ENCODE peak calls at places on chromosomes 5 and 9, in five cellular contexts. N is lung, W is neural progenitor cell, P is PC-9, I is breast epithelium. O is an unnamed sample. For H3K4me1, the result is how much of the 10 kb centered on the place peaks cover.

GRCh38 chr5:134555889-134556311 is 30.4 kb downstream of the JADE2 start:
- DNase-seq in N (peak), W (peak), P (peak), I (no peak), O (peak)

GRCh38 chr9:84419203-84419602 is 78.6 kb upstream of the SLC28A3 start:
- DNase-seq in N (no peak), W (peak), P (no peak), I (no peak), O (no peak)

GRCh38 chr5:141692919-141693848 is 11.2 kb upstream of the ARAP3 start:
- DNase-seq in N (no peak), W (peak), P (peak), I (no peak), O (no peak)

GRCh38 chr9:128992995-128993394 is 35.1 kb downstream of the SH3GLB2 start:
- DNase-seq in N (no peak), W (peak), P (no peak), I (no peak), O (peak)

GRCh38 chr5:177469750-177470525 is 3.5 kb downstream of the DBN1 start:
- DNase-seq in N (no peak), W (no peak), P (no peak), I (no peak), O (no peak)

GRCh38 chr9:2523601-2524000 is 98.0 kb upstream of the VLDLR start:
- DNase-seq in N (no peak), W (no peak), P (no peak), I (no peak), O (no peak)

GRCh38 chr9:33132249-33132772 is 34.8 kb downstream of the B4GALT1 start:
- DNase-seq in N (no peak), W (no peak), P (peak), I (no peak), O (no peak)

GRCh38 chr5:148615644-148616283 is 38.6 kb downstream of the HTR4 start:
- DNase-seq in N (no peak), W (no peak), P (no peak), I (no peak), O (no peak)

GRCh38 chr9:137167752-137168574 is 1.9 kb downstream of the LRRC26 start:
- DNase-seq in N (no peak), W (peak), P (no peak), I (no peak), O (peak)

GRCh38 chr5:116514521-116514920 is 60.1 kb downstream of the SEMA6A start:
- DNase-seq in N (no peak), W (no peak), P (no peak), I (no peak), O (no peak)

GRCh38 chr5:56200856-56201638 is 32.1 kb downstream of the ANKRD55 start:
- DNase-seq in N (peak), W (peak), P (peak), I (peak), O (peak)

GRCh38 chr9:83313771-83314170 is 224.4 kb downstream of the FRMD3 start:
- DNase-seq in N (no peak), W (no peak), P (no peak), I (no peak), O (no peak)

GRCh38 chr9:128276574-128277270 is 646 bp downstream of the SWI5 start:
- DNase-seq in N (no peak), W (peak), P (no peak), I (peak), O (peak)

GRCh38 chr9:124349675-124350484 is 65.4 kb downstream of the PSMB7 start:
- DNase-seq in N (no peak), W (no peak), P (no peak), I (no peak), O (no peak)

GRCh38 chr9:106668534-106668933 is 194.4 kb upstream of the ZNF462 start:
- DNase-seq in N (no peak), W (no peak), P (no peak), I (no peak), O (no peak)

GRCh38 chr9:91421987-91422765 is 1.5 kb downstream of the NFIL3 start:
- DNase-seq in N (no peak), W (no peak), P (peak), I (no peak), O (no peak)

GRCh38 chr9:4197548-4197947 is 102.3 kb downstream of the GLIS3 start:
- DNase-seq in N (no peak), W (no peak), P (no peak), I (no peak), O (no peak)

GRCh38 chr9:98097836-98098235 is 21.2 kb downstream of the TRIM14 start:
- DNase-seq in N (no peak), W (peak), P (no peak), I (peak), O (no peak)

GRCh38 chr5:163534476-163535172 is 29.2 kb downstream of the MAT2B start:
- DNase-seq in N (no peak), W (no peak), P (no peak), I (no peak), O (no peak)

GRCh38 chr5:136062563-136063274 is 33.9 kb downstream of the TGFBI start:
- DNase-seq in N (no peak), W (peak), P (peak), I (no peak), O (peak)

GRCh38 chr5:167574381-167574780 is 717.1 kb upstream of the WWC1 start:
- DNase-seq in N (no peak), W (no peak), P (no peak), I (no peak), O (no peak)

GRCh38 chr5:118069452-118069851 is 918.9 kb downstream of the DTWD2 start:
- DNase-seq in N (no peak), W (no peak), P (no peak), I (no peak), O (no peak)

GRCh38 chr5:155689403-155689802 is 637.6 kb upstream of the SGCD start:
- DNase-seq in N (no peak), W (peak), P (no peak), I (no peak), O (no peak)

GRCh38 chr9:129785866-129786265 is 17.1 kb upstream of the TOR1B start:
- DNase-seq in N (no peak), W (no peak), P (no peak), I (no peak), O (no peak)

GRCh38 chr5:1034421-1034905 is 25.9 kb downstream of the NKD2 start:
- DNase-seq in N (no peak), W (no peak), P (no peak), I (no peak), O (no peak)

GRCh38 chr9:17578911-17579793 is at the start of gene SH3GL2:
- DNase-seq in N (peak), W (peak), P (no peak), I (no peak), O (peak)
- H3K4me3 ChIP-seq in N (peak), W (peak), P (no peak), I (peak), O (peak)

DNA sequence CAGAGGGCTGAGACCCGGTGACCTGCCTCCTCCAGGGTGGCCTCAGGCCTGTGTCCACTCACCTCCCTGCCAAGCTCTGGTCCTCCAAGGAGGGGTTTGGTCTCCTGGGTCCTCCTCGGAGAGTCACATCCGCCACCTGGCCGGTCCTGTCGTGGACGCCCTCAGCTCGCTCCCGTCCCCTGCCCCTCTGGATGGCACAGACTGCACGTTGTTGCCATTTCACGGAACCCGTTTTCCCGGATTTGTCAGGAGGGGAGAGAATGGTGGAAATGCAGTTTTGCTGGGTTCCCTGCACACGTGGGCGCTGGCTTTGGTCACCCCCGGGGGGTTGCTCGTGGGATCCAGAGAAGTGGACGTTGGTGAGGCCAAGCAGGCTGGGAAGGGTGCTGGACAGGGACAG is 62.7 kb downstream of the RXRA start:
- DNase-seq in N (no peak), W (no peak), P (no peak), I (no peak), O (no peak)
- H3K4me1 ChIP-seq in N (under half), W (under half), P (under half), I (under half), O (under half)

GRCh38 chr5:161966544-161966943 is 101.0 kb upstream of the GABRG2 start:
- DNase-seq in N (no peak), W (peak), P (no peak), I (no peak), O (peak)
- TF ChIP-seq CTCF in N (no peak), W (peak), P (no peak), I (no peak), O (peak)

GRCh38 chr9:34686732-34687131 is 4.3 kb downstream of the CCL19 start:
- DNase-seq in N (no peak), W (no peak), P (no peak), I (no peak), O (no peak)
- H3K4me3 ChIP-seq in N (no peak), W (no peak), P (no peak), I (no peak), O (no peak)

GRCh38 chr5:147413266-147413665 is 96.6 kb downstream of the DPYSL3 start:
- DNase-seq in N (no peak), W (no peak), P (no peak), I (no peak), O (no peak)

GRCh38 chr5:147411612-147412310 is 98.1 kb downstream of the DPYSL3 start:
- DNase-seq in N (no peak), W (no peak), P (no peak), I (no peak), O (no peak)

GRCh38 chr5:147408980-147409379 is 100.9 kb downstream of the DPYSL3 start:
- DNase-seq in N (no peak), W (no peak), P (no peak), I (no peak), O (no peak)

GRCh38 chr5:147412561-147412960 is 97.3 kb downstream of the DPYSL3 start:
- DNase-seq in N (no peak), W (no peak), P (no peak), I (no peak), O (no peak)

DNA sequence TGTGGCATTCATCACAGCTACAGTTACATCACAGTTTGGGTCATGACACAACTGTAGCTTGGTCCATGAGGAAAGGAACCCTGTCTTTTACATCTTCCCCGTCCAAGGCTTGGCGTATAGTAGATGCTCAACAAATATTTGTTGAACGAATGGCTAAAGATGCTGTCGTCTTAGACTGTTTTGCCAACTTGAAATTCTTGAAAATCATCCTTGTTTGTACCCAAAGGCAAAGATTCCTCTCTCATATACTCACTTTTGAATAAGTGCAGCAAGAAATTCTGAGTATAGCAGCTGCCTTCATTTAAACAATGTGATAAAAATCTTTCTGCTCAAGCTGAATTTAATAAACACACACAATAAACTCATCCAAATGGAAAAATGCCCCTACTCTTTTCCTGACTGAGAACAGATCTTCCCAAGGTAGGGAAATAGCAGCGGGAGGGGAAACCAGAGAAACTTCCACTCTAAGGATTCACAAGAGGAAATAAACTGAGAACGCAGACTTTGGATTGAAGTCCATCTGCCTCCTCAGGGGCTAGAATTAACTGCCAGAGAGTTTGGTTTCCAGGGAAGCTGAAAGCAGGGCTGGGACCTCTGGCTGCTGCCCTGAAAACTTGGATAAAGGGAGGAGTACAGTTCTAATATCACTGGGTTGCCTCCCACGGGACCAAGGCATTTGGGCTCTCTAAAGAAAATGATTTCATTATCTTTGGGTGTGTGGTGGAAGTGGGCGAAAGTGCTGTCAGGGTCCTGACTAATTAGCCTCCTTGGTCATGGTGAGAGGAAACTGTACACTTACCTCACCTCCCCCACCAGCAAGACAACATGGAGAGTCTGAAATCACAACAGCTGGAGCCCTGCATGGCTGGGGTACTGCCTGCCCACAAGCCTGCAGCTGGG is 99.1 kb downstream of the DPYSL3 start:
- DNase-seq in N (no peak), W (no peak), P (no peak), I (no peak), O (no peak)
- H3K4me1 ChIP-seq in N (under half), W (under half), P (under half), I (under half), O (half or more)

GRCh38 chr5:74471875-74472274 is 168.7 kb downstream of the ENC1 start:
- DNase-seq in N (no peak), W (no peak), P (no peak), I (no peak), O (no peak)

GRCh38 chr5:74464512-74465209 is 175.9 kb downstream of the ENC1 start:
- DNase-seq in N (no peak), W (no peak), P (no peak), I (no peak), O (no peak)

GRCh38 chr5:74465724-74466123 is 174.8 kb downstream of the ENC1 start:
- DNase-seq in N (no peak), W (no peak), P (no peak), I (no peak), O (no peak)

GRCh38 chr5:74468421-74468820 is 172.1 kb downstream of the ENC1 start:
- DNase-seq in N (no peak), W (no peak), P (no peak), I (no peak), O (no peak)

DNA sequence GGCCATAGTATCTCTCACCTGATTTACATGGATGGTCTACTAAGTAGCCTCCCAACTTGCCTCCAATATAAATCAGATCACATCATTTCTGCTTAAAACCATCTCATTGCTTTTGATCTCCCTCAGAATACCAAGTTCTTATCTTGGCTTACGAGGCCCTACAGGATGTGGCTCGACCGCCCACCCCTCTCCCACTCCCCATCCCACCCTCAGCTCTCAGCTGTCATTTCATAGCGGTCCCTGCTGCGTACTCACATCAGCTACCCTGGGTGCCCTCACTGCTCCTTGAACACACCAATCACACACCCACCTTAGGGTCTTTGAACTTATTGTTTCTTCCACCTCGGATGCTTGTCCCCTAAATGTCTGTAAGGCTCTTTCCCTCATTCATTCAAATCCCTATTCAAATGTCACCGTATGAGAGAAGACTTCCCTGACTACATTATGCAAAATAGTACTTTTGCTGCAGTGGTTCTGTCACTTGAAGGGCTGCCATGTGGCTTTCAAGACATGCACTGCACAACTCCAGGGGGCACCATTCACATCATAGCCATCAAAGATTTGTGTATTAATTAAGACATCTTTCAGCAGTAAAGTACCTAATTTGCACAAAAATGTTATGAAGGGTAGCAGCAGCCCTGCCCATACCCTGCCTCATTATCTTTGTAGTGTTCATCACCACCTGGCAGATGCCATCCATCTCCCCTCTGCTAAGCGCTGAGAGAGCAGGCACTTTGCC is 171.1 kb downstream of the ENC1 start:
- DNase-seq in N (no peak), W (no peak), P (no peak), I (no peak), O (no peak)
- TF ChIP-seq CTCF in N (no peak), W (no peak), P (no peak), I (no peak), O (no peak)

GRCh38 chr5:16891043-16891442 is 45.0 kb downstream of the MYO10 start:
- DNase-seq in N (no peak), W (no peak), P (no peak), I (no peak), O (no peak)

GRCh38 chr5:16886793-16887345 is 49.2 kb downstream of the MYO10 start:
- DNase-seq in N (no peak), W (no peak), P (no peak), I (no peak), O (no peak)

GRCh38 chr5:16888694-16889124 is 47.4 kb downstream of the MYO10 start:
- DNase-seq in N (no peak), W (no peak), P (peak), I (no peak), O (no peak)

GRCh38 chr5:16889972-16890519 is 46.0 kb downstream of the MYO10 start:
- DNase-seq in N (no peak), W (no peak), P (peak), I (no peak), O (no peak)

DNA sequence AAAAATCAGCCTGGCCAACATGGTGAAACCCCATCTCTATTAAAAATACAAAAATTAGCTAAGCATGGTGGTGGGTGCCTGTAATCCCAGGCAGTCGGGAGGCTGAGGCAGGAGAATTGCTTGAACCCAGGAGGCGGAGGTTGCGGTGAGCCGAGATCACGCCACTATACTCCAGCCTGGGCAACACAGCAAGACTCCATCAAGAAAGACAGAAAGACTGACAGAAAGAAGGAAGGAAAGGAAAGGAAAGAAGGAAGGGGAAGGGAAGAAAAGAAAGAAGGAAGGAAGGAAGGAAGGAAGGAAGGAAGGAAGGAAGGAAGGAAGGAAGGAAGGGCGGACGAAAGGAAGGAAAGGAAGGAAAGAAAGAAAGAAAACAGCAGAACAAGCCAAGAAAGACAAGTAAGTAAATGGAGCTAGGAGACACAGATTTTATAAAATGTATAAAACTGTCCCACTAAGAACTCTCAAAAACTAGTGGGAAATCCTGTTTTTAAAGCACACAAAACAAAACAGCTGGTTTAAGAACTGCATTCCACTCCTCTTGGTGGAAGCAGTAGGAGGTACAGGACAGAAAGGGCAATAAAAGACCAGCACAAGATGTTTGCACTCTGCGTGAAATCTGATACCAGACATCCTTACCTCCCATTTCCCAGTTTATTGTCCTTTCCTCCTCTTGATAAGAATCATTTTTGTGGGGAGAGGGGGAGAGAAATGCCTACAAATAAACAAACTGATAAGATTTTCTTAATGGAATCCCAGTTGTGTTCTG is 46.7 kb downstream of the MYO10 start:
- DNase-seq in N (no peak), W (peak), P (peak), I (no peak), O (peak)
- H3K4me3 ChIP-seq in N (no peak), W (peak), P (peak), I (no peak), O (no peak)

GRCh38 chr9:110259566-110259965 is 3.3 kb upstream of the TXN start:
- DNase-seq in N (no peak), W (no peak), P (no peak), I (no peak), O (no peak)

GRCh38 chr9:110257971-110258370 is 1.7 kb upstream of the TXN start:
- DNase-seq in N (no peak), W (no peak), P (peak), I (no peak), O (no peak)

GRCh38 chr9:110258671-110259070 is 2.4 kb upstream of the TXN start:
- DNase-seq in N (no peak), W (no peak), P (no peak), I (no peak), O (no peak)

GRCh38 chr9:110261631-110262030 is 5.3 kb upstream of the TXN start:
- DNase-seq in N (no peak), W (no peak), P (no peak), I (no peak), O (no peak)

GRCh38 chr9:110260911-110261310 is 4.6 kb upstream of the TXN start:
- DNase-seq in N (no peak), W (no peak), P (no peak), I (no peak), O (no peak)
- H3K4me1 ChIP-seq in N (under half), W (under half), P (under half), I (under half), O (under half)

DNA sequence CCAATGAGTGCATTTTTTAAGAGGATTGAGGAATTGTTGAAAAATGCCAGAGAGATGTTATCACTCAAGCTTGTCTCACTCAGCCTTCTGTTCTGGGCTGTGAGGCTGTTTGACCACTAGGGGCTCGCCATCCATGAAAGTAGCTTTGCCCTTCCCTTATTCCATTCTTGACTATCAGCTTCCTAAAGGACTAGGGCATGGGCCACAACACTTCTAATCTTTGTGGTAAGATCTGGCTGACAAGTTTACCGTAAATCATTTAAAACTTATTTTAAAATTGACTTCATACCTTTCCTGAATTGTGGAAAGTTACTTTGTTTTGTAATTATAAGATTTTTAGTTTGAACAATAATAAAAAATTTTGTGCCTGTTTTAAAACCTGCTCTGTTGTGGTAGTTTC is 49.5 kb downstream of the TJP2 start:
- DNase-seq in N (peak), W (peak), P (peak), I (no peak), O (peak)
- TF ChIP-seq CTCF in N (peak), W (peak), P (peak), I (peak), O (peak)

GRCh38 chr5:26482076-26482816 is 556.1 kb downstream of the CDH9 start:
- DNase-seq in N (no peak), W (no peak), P (no peak), I (no peak), O (no peak)
- H3K4me3 ChIP-seq in N (no peak), W (no peak), P (no peak), I (peak), O (no peak)